ENCODE peak calls at places on chromosomes 16 and 17, in five cellular contexts. R is mesendoderm, D is neuronal stem cell, S is IMR-90, G is H1. Y is an unnamed sample.

GRCh38 chr17:74567397-74567796 is at the start of gene CD300H:
- DNase-seq in R (no peak), D (no peak), S (no peak), G (no peak), Y (no peak)

GRCh38 chr16:65178151-65178550 is 56.3 kb upstream of the CDH11 start:
- DNase-seq in R (no peak), D (no peak), S (peak), G (no peak), Y (no peak)

GRCh38 chr17:45841883-45842525 is 2.7 kb upstream of the SPPL2C start:
- DNase-seq in R (no peak), D (no peak), S (no peak), G (no peak), Y (no peak)

GRCh38 chr17:63445571-63446217 is 412 bp downstream of the CYB561 start:
- DNase-seq in R (peak), D (no peak), S (no peak), G (peak), Y (peak)

GRCh38 chr17:21351366-21352065 is 24.6 kb upstream of the KCNJ12 start:
- DNase-seq in R (no peak), D (no peak), S (no peak), G (no peak), Y (no peak)

GRCh38 chr16:67207116-67207856 is 8.4 kb downstream of the ELMO3 start:
- DNase-seq in R (no peak), D (no peak), S (no peak), G (no peak), Y (no peak)

GRCh38 chr16:12186774-12187335 is 210.3 kb downstream of the SNX29 start:
- DNase-seq in R (no peak), D (no peak), S (peak), G (no peak), Y (no peak)

GRCh38 chr17:35089846-35090193 is 26.3 kb upstream of the RFFL start:
- DNase-seq in R (peak), D (no peak), S (peak), G (no peak), Y (peak)

GRCh38 chr16:78324649-78325274 is 225.3 kb downstream of the WWOX start:
- DNase-seq in R (peak), D (no peak), S (no peak), G (no peak), Y (peak)

GRCh38 chr17:82545071-82545462 is 25.5 kb downstream of the FOXK2 start:
- DNase-seq in R (no peak), D (no peak), S (no peak), G (no peak), Y (no peak)

GRCh38 chr17:82338858-82339633 is 5.5 kb upstream of the SECTM1 start:
- DNase-seq in R (peak), D (no peak), S (peak), G (no peak), Y (no peak)

GRCh38 chr17:16037636-16038035 is 38.0 kb downstream of the TTC19 start:
- DNase-seq in R (peak), D (no peak), S (peak), G (no peak), Y (no peak)

GRCh38 chr17:74128456-74128855 is 75.0 kb upstream of the RPL38 start:
- DNase-seq in R (no peak), D (no peak), S (no peak), G (no peak), Y (peak)

GRCh38 chr17:28643979-28644781 is 778 bp downstream of the BLTP2 start:
- DNase-seq in R (peak), D (peak), S (peak), G (peak), Y (peak)

GRCh38 chr17:43033947-43034622 is 9.1 kb downstream of the RND2 start:
- DNase-seq in R (peak), D (peak), S (no peak), G (no peak), Y (no peak)

GRCh38 chr17:62627219-62627903 is at the start of gene MRC2:
- DNase-seq in R (peak), D (peak), S (peak), G (peak), Y (peak)

GRCh38 chr16:72997141-72997542 is 50.8 kb downstream of the ZFHX3 start:
- DNase-seq in R (no peak), D (no peak), S (peak), G (no peak), Y (no peak)

GRCh38 chr16:78437352-78437968 is 338.0 kb downstream of the WWOX start:
- DNase-seq in R (peak), D (peak), S (peak), G (peak), Y (no peak)

DNA sequence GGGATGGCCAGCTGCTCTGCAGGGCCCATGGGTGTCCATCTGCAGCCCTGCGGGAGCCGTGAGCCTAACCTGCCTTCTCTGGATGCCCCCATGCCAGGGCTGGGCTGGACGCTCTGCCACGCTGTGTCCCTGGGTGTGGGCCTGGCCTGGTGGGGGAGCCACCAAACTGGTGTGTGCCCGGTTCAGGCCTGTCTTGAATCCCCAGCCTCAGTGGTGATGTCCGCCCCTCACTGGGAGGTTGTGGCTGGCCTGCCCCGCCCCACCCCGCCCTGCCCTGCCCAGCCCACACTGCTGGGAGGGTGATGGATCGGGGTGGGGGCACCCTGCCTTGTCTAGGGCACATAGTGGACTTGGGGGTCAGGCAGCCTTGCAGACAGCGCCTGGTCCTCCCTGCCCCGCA is 50.1 kb upstream of the PVALEF start:
- DNase-seq in R (no peak), D (no peak), S (no peak), G (no peak), Y (no peak)
- H2BK5ac ChIP-seq in R (no peak), D (no peak), S (no peak), G (no peak), Y (no peak)

DNA sequence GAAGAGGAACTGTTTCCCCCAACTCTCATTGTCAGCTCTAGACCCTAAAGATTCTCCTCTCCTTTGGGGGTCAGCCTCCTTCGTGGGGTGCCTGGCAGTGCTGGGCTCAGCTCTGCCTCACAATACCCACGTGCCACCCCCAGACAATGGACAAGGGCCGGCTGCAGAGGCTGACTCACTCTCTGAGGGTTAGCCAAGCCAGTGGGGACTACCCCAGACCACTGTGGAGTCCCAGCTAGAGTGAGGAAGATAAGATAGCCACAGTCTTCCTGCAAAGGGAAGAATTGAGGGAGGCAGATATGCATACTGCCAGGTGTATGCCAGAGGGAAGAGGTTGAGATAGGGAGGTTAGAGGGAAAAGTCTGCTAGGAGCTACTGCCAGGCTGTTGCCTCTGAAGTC is 13.5 kb upstream of the MTMR4 start:
- DNase-seq in R (peak), D (no peak), S (peak), G (no peak), Y (no peak)
- H4K8ac ChIP-seq in R (no peak), D (no peak), S (no peak), G (no peak), Y (no peak)

DNA sequence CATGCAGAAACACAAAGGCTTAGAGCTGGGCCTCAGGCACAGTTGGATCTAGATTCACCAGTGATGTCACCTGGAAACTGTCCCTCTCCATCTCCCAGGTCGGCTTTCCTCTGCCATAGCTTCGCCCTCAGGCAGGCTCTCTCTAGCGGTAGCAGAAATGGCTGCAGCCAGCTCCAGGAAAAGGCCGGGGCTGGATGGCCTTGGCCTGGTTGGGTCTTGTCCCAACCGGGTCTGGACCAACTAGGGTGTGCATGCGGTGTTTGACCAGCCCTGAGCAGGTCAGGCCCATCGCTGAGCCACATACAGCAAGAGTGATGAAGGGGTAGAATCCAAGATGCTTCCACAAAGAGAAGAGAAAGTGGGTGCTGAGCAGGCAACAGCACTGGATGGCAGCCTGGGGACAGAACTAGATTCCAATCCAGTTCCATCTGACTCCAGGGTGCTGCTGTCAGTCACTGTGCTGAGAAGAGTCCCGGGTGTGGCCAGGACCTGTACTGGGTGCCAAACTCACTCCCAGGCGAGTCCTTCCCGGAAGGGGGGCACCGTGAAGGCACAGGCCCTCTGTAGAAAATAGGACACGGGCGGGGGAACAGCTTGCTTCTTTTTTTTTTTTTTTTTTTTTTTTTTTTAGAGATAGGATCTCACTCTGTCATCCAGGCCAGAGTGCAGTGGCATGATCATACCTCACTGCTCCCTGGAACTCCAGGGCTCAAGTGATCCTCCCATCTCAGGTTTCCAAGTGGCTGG is 51.8 kb downstream of the SOCS3 start:
- DNase-seq in R (peak), D (no peak), S (no peak), G (no peak), Y (peak)
- H2BK5ac ChIP-seq in R (no peak), D (no peak), S (no peak), G (peak), Y (no peak)

GRCh38 chr16:85566502-85567100 is 46.5 kb upstream of the GSE1 start:
- DNase-seq in R (peak), D (peak), S (no peak), G (peak), Y (peak)

GRCh38 chr16:85567101-85567866 is 45.8 kb upstream of the GSE1 start:
- DNase-seq in R (peak), D (no peak), S (no peak), G (peak), Y (peak)

GRCh38 chr16:85564277-85565051 is 48.7 kb upstream of the GSE1 start:
- DNase-seq in R (no peak), D (no peak), S (no peak), G (no peak), Y (no peak)

GRCh38 chr16:85565340-85565739 is 47.8 kb upstream of the GSE1 start:
- DNase-seq in R (no peak), D (no peak), S (no peak), G (no peak), Y (no peak)

DNA sequence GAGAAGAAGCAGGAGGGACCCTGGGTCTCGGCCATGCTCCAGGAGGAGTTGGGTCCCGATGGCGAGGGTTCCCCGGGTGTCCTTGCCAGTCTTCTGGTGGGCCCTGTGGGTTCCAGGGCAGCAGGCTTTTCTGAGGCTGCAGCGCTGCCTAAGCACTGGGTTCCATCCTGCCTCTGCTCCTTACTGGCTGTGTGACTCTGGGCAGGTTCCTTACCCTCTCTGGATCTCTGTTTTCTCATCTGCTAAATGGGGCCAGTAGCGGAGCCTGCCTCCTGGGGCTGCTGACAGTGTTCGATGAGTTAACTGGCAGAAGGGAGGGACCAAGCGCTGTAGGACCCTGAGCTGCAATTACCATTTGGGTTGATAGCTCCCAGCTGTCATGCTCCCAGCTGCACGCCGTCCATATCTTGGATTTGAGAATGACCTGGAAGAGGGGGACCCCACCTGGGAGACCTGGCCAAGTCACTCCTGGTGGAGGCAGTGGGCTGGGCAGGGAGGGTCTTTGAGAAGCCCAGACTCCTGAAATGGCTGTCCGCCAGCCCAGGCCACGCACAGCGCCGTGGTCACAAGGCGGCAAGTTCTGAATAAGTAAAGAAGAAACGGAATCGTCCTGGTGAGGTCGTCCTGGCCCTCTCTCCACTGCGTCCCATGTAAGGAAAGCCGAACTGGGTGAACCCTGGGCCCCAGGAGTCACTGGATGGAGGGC is 47.2 kb upstream of the GSE1 start:
- DNase-seq in R (no peak), D (no peak), S (no peak), G (no peak), Y (no peak)
- H4K8ac ChIP-seq in R (no peak), D (no peak), S (no peak), G (no peak), Y (no peak)

GRCh38 chr17:66460558-66460957 is 158.1 kb downstream of the PRKCA start:
- DNase-seq in R (no peak), D (no peak), S (no peak), G (no peak), Y (no peak)
- H2BK5ac ChIP-seq in R (no peak), D (no peak), S (peak), G (no peak), Y (no peak)